ENCODE peak calls at places on chromosomes 5 and 9, in nine cellular contexts. B, O, W, H, M, G, Z, Y and V are unnamed samples.

GRCh38 chr5:13624283-13625074 is 320.0 kb downstream of the DNAH5 start:
- DNase-seq in B (no peak), H (no peak), Y (no peak), O (no peak), Z (no peak), M (no peak), W (no peak), G (no peak), V (no peak)

GRCh38 chr5:65672787-65673186 is 48.0 kb downstream of the SHLD3 start:
- DNase-seq in W (no peak), M (no peak), H (no peak), B (no peak), Y (no peak), Z (no peak), O (no peak), G (no peak), V (no peak)

GRCh38 chr9:90848866-90849265 is 47.2 kb downstream of the SYK start:
- DNase-seq in W (no peak), Y (no peak), Z (no peak), B (no peak), O (no peak), G (no peak), H (peak), M (no peak), V (peak)

GRCh38 chr9:134320916-134321570 is 5.2 kb upstream of the RXRA start:
- DNase-seq in H (no peak), W (no peak), Y (no peak), O (no peak), G (no peak), Z (no peak), M (no peak), B (peak), V (no peak)

GRCh38 chr9:83196946-83197345 is 134.0 kb upstream of the RASEF start:
- DNase-seq in Y (no peak), G (no peak), O (no peak), B (no peak), H (no peak), M (no peak), Z (no peak), W (no peak), V (no peak)

GRCh38 chr9:95991326-95991725 is 115.8 kb downstream of the ERCC6L2 start:
- DNase-seq in B (no peak), O (no peak), W (no peak), Z (peak), Y (no peak), H (no peak), G (no peak), M (no peak), V (no peak)

GRCh38 chr5:113804264-113804663 is 290.8 kb downstream of the YTHDC2 start:
- DNase-seq in G (no peak), W (no peak), Z (no peak), B (no peak), H (no peak), M (no peak), O (no peak), Y (no peak), V (no peak)

GRCh38 chr5:96692436-96692835 is 30.3 kb downstream of the CAST start:
- DNase-seq in M (no peak), Z (no peak), Y (no peak), W (no peak), B (no peak), O (peak), G (no peak), H (no peak), V (no peak)

GRCh38 chr5:54885636-54886035 is 99.8 kb downstream of the ESM1 start:
- DNase-seq in O (no peak), W (no peak), Z (no peak), G (no peak), H (no peak), B (no peak), Y (no peak), M (no peak), V (no peak)

GRCh38 chr5:62371409-62371808 is 32.3 kb downstream of the DIMT1 start:
- DNase-seq in O (no peak), G (no peak), W (no peak), M (no peak), Y (no peak), H (no peak), B (no peak), Z (no peak), V (no peak)

GRCh38 chr9:110143969-110144545 is 63.9 kb downstream of the C9orf152 start:
- DNase-seq in O (no peak), B (no peak), Y (no peak), W (no peak), Z (no peak), H (no peak), G (peak), M (no peak), V (no peak)
- TF ChIP-seq CTCF in O (no peak), B (no peak), Y (no peak), W (no peak), Z (no peak), H (no peak), G (no peak), M (no peak), V (no peak)

DNA sequence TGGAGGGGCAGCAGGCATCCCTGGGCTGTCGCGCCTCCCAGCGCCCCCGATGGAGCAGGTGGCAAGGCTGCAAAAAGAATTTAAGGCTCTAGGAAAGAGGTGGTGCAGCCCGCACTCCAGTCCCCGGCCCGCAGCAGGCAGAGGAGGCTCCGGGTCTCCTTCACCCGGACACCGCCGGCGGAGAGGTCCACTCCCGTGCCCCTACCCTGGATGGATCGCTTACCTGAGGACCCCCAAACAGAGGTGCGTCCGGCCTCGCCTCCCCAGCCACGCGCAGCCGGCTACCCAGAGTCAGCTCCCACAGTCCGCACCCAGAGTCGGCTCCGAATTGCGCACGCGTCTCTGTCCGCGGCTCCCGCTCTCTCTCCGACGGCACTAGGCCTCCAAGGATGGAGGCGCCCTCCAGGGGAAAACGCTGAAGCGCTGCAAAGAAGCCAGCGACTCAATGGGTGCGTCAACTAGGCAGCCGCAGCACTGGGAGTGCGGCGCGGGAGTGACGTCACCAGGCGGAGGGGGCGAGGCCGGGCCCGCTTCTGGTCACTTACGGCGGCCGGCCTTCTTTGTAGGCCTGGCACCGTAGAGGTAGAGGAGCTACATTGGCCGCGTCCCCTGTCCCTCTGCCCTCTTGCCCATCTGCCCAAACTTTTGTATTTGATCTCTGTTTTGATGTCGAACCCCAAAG is at the start of gene ELP1:
- DNase-seq in B (peak), Y (peak), M (peak), H (peak), W (peak), Z (peak), G (peak), O (peak), V (peak)
- TF ChIP-seq POLR2A in B (peak), Y (peak), M (no peak), H (peak), W (peak), Z (no peak), G (peak), O (peak), V (no peak)

DNA sequence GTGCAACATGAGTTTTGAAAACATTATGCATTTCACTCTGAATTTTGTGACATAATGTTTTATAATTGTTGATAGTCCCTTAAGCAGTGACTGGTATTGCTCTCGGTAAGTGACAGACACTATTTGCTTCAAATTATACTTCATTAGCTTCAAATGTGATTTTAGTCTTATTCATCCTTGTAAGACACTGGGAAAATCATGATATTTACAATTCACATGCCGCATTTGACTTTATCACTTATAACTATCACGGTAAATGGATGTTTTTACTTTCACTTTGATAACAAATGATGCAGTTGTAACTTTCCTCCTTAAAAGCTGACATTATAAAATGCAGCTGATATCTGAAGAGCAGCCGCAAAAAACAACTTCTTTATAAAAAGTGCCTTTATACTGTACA is 44.1 kb upstream of the ITGA2 start:
- DNase-seq in O (no peak), M (no peak), G (no peak), Y (no peak), H (no peak), Z (peak), B (no peak), W (no peak), V (no peak)
- H3K4me3 ChIP-seq in O (peak), M (peak), G (no peak), Y (peak), H (no peak), Z (peak), B (peak), W (no peak), V (no peak)

GRCh38 chr5:116272281-116272941 is 187.6 kb downstream of the COMMD10 start:
- DNase-seq in O (no peak), B (no peak), W (no peak), G (no peak), H (no peak), Y (no peak), Z (no peak), M (no peak), V (no peak)
- TF ChIP-seq CTCF in O (no peak), B (no peak), W (no peak), G (no peak), H (peak), Y (no peak), Z (no peak), M (no peak), V (no peak)

DNA sequence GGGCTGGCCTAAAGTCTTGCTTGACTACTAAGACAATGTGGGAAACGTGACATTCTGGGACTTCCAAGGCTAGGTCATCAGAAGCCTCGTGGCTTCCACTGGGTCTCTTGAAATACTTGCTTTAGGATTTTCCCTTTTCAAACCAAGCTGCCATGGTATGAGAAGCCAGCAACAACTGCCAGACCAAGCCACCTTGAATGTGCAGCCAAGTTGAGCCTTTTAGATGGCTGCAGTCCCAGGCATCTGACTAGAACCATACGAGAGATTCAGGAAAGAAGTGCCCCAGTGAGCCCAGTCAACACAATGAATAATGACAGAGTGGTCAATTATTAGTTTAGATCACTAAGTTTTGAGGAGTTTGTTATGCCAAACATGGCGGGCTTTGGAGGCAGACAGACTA is 143.3 kb downstream of the SLF1 start:
- DNase-seq in B (no peak), W (no peak), O (no peak), M (no peak), Z (no peak), G (no peak), Y (no peak), H (no peak), V (no peak)
- TF ChIP-seq POLR2A in B (no peak), W (no peak), O (no peak), M (no peak), Z (no peak), G (no peak), Y (no peak), H (no peak), V (no peak)

DNA sequence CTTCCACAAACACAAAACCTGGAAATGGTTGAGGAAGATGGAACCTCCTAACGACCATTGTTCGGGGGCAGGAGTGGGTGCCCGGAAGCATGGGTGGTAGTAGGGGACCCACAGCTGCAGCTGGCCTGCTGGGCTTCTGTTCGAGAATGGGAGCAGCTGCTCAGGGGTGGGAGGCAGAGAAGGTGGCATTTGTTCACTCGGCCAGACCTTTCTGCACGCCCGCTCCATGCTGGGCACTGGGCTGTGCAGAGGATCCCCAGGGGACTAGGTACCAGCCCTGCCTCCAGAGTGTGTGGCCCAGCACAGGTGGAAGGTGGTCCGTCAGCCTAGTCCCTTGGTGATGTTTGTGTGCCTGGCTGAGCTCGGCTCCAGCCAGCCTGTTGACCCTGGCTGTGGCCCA is 4.6 kb downstream of the N4BP3 start:
- DNase-seq in G (no peak), Y (no peak), Z (no peak), W (no peak), H (no peak), O (no peak), M (no peak), B (no peak), V (no peak)
- H3K4me3 ChIP-seq in G (no peak), Y (no peak), Z (no peak), W (no peak), H (no peak), O (no peak), M (no peak), B (no peak), V (no peak)

GRCh38 chr5:31008231-31008630 is 185.3 kb upstream of the CDH6 start:
- DNase-seq in G (no peak), H (no peak), W (no peak), Z (no peak), Y (no peak), M (no peak), O (no peak), B (no peak), V (no peak)

DNA sequence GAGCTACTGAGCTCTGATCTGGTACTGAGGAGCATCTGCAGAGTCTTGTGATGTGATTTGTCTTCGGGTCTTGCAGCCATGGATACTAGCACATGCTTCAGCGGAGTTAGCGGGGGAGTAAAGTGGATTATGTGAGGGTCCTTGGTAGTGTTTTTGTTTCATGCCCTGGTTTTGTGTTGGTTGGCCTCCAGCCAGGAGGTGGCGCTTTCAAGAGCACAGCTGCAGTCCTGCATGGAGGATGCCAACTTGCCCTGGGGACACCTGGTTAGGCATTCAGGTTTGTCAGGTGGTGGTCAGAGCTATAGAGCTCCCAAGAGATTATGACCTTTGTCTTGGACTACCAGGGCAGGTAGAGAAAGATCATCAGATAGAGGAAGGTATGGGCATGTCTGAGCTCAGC is 185.8 kb upstream of the CDH6 start:
- DNase-seq in O (no peak), Z (no peak), Y (no peak), G (no peak), B (no peak), M (no peak), W (no peak), H (no peak), V (no peak)
- TF ChIP-seq CTCF in O (no peak), Z (no peak), Y (no peak), G (no peak), B (no peak), M (no peak), W (no peak), H (no peak), V (no peak)

GRCh38 chr9:19119241-19119640 is 8.1 kb downstream of the PLIN2 start:
- DNase-seq in M (no peak), Y (no peak), Z (peak), W (no peak), H (no peak), G (no peak), B (no peak), O (no peak), V (no peak)
- TF ChIP-seq POLR2A in M (no peak), Y (no peak), Z (no peak), W (no peak), H (no peak), G (no peak), B (no peak), O (no peak), V (no peak)

GRCh38 chr9:92385474-92385873 is 18.9 kb downstream of the OGN start:
- DNase-seq in Y (no peak), O (no peak), B (no peak), G (no peak), Z (no peak), H (no peak), W (no peak), M (no peak), V (no peak)
- H3K4me3 ChIP-seq in Y (no peak), O (no peak), B (no peak), G (no peak), Z (no peak), H (no peak), W (no peak), M (no peak), V (no peak)